ENCODE peak calls at places on chromosome 17, in eight cellular contexts. One of them, this sample, is unnamed.

GRCh38 chr17:66540131-66540781 is 237.8 kb downstream of the PRKCA start:
- DNase-seq in NCI-H1092: no peak
- DNase-seq in fibroblast of lung: peak
- DNase-seq in suprapubic skin: no peak
- DNase-seq in RPMI8226: no peak
- DNase-seq in stimulated activated CD4-positive, alpha-beta T cell treated with anti-CD3 and anti-CD28 coated beads, TNF-alpha, amount 100 ng/mL, for 24 hours: no peak
- DNase-seq in activated effector memory CD4-positive, alpha-beta T cell treated with Interleukin-2 at 50 U/mL for 16 hours: no peak
- DNase-seq in stromal cell of bone marrow: peak
- DNase-seq in this sample: no peak

GRCh38 chr17:15918261-15918660 is 26.7 kb upstream of the ADORA2B start:
- DNase-seq in NCI-H1092: no peak
- DNase-seq in fibroblast of lung: no peak
- DNase-seq in suprapubic skin: no peak
- DNase-seq in RPMI8226: no peak
- DNase-seq in stimulated activated CD4-positive, alpha-beta T cell treated with anti-CD3 and anti-CD28 coated beads, TNF-alpha, amount 100 ng/mL, for 24 hours: no peak
- DNase-seq in activated effector memory CD4-positive, alpha-beta T cell treated with Interleukin-2 at 50 U/mL for 16 hours: no peak
- DNase-seq in stromal cell of bone marrow: no peak
- DNase-seq in this sample: no peak

GRCh38 chr17:49252148-49252682 is 21.6 kb upstream of the PHOSPHO1 start:
- DNase-seq in NCI-H1092: no peak
- DNase-seq in fibroblast of lung: no peak
- DNase-seq in suprapubic skin: no peak
- DNase-seq in RPMI8226: no peak
- DNase-seq in stimulated activated CD4-positive, alpha-beta T cell treated with anti-CD3 and anti-CD28 coated beads, TNF-alpha, amount 100 ng/mL, for 24 hours: no peak
- DNase-seq in activated effector memory CD4-positive, alpha-beta T cell treated with Interleukin-2 at 50 U/mL for 16 hours: no peak
- DNase-seq in stromal cell of bone marrow: no peak
- DNase-seq in this sample: no peak

GRCh38 chr17:79223953-79224352 is 149.3 kb downstream of the ENGASE start:
- DNase-seq in NCI-H1092: no peak
- DNase-seq in fibroblast of lung: no peak
- DNase-seq in suprapubic skin: no peak
- DNase-seq in RPMI8226: no peak
- DNase-seq in stimulated activated CD4-positive, alpha-beta T cell treated with anti-CD3 and anti-CD28 coated beads, TNF-alpha, amount 100 ng/mL, for 24 hours: no peak
- DNase-seq in activated effector memory CD4-positive, alpha-beta T cell treated with Interleukin-2 at 50 U/mL for 16 hours: no peak
- DNase-seq in stromal cell of bone marrow: no peak
- DNase-seq in this sample: no peak

GRCh38 chr17:50511058-50511457 is 2.8 kb downstream of the MYCBPAP start:
- DNase-seq in NCI-H1092: no peak
- DNase-seq in fibroblast of lung: no peak
- DNase-seq in suprapubic skin: no peak
- DNase-seq in RPMI8226: no peak
- DNase-seq in stimulated activated CD4-positive, alpha-beta T cell treated with anti-CD3 and anti-CD28 coated beads, TNF-alpha, amount 100 ng/mL, for 24 hours: peak
- DNase-seq in activated effector memory CD4-positive, alpha-beta T cell treated with Interleukin-2 at 50 U/mL for 16 hours: peak
- DNase-seq in stromal cell of bone marrow: no peak
- DNase-seq in this sample: no peak

GRCh38 chr17:77454560-77455095 is 313.9 kb downstream of the SEC14L1 start:
- DNase-seq in NCI-H1092: no peak
- DNase-seq in fibroblast of lung: no peak
- DNase-seq in suprapubic skin: no peak
- DNase-seq in RPMI8226: no peak
- DNase-seq in stimulated activated CD4-positive, alpha-beta T cell treated with anti-CD3 and anti-CD28 coated beads, TNF-alpha, amount 100 ng/mL, for 24 hours: no peak
- DNase-seq in activated effector memory CD4-positive, alpha-beta T cell treated with Interleukin-2 at 50 U/mL for 16 hours: no peak
- DNase-seq in stromal cell of bone marrow: no peak
- DNase-seq in this sample: no peak

GRCh38 chr17:65684631-65685030 is 123.2 kb upstream of the AXIN2 start:
- DNase-seq in NCI-H1092: no peak
- DNase-seq in fibroblast of lung: peak
- DNase-seq in suprapubic skin: no peak
- DNase-seq in RPMI8226: no peak
- DNase-seq in stimulated activated CD4-positive, alpha-beta T cell treated with anti-CD3 and anti-CD28 coated beads, TNF-alpha, amount 100 ng/mL, for 24 hours: no peak
- DNase-seq in activated effector memory CD4-positive, alpha-beta T cell treated with Interleukin-2 at 50 U/mL for 16 hours: no peak
- DNase-seq in stromal cell of bone marrow: no peak
- DNase-seq in this sample: no peak

GRCh38 chr17:78592991-78593329 is 15.8 kb upstream of the DNAH17 start:
- DNase-seq in NCI-H1092: no peak
- DNase-seq in fibroblast of lung: no peak
- DNase-seq in suprapubic skin: no peak
- DNase-seq in RPMI8226: no peak
- DNase-seq in stimulated activated CD4-positive, alpha-beta T cell treated with anti-CD3 and anti-CD28 coated beads, TNF-alpha, amount 100 ng/mL, for 24 hours: no peak
- DNase-seq in activated effector memory CD4-positive, alpha-beta T cell treated with Interleukin-2 at 50 U/mL for 16 hours: no peak
- DNase-seq in stromal cell of bone marrow: no peak
- DNase-seq in this sample: no peak

GRCh38 chr17:63279498-63280230 is 166.4 kb downstream of the CYB561 start:
- DNase-seq in NCI-H1092: no peak
- DNase-seq in fibroblast of lung: peak
- DNase-seq in suprapubic skin: no peak
- DNase-seq in RPMI8226: no peak
- DNase-seq in stimulated activated CD4-positive, alpha-beta T cell treated with anti-CD3 and anti-CD28 coated beads, TNF-alpha, amount 100 ng/mL, for 24 hours: no peak
- DNase-seq in activated effector memory CD4-positive, alpha-beta T cell treated with Interleukin-2 at 50 U/mL for 16 hours: no peak
- DNase-seq in stromal cell of bone marrow: peak
- DNase-seq in this sample: no peak

GRCh38 chr17:21010705-21011596 is 31.9 kb downstream of the USP22 start:
- DNase-seq in NCI-H1092: no peak
- DNase-seq in fibroblast of lung: no peak
- DNase-seq in suprapubic skin: no peak
- DNase-seq in RPMI8226: no peak
- DNase-seq in stimulated activated CD4-positive, alpha-beta T cell treated with anti-CD3 and anti-CD28 coated beads, TNF-alpha, amount 100 ng/mL, for 24 hours: no peak
- DNase-seq in activated effector memory CD4-positive, alpha-beta T cell treated with Interleukin-2 at 50 U/mL for 16 hours: no peak
- DNase-seq in stromal cell of bone marrow: no peak
- DNase-seq in this sample: no peak

GRCh38 chr17:75587718-75588545 is at the start of gene MYO15B:
- DNase-seq in NCI-H1092: peak
- DNase-seq in fibroblast of lung: no peak
- DNase-seq in suprapubic skin: no peak
- DNase-seq in RPMI8226: no peak
- DNase-seq in stimulated activated CD4-positive, alpha-beta T cell treated with anti-CD3 and anti-CD28 coated beads, TNF-alpha, amount 100 ng/mL, for 24 hours: peak
- DNase-seq in activated effector memory CD4-positive, alpha-beta T cell treated with Interleukin-2 at 50 U/mL for 16 hours: peak
- DNase-seq in stromal cell of bone marrow: no peak
- DNase-seq in this sample: no peak

GRCh38 chr17:68694791-68695485 is 93.8 kb upstream of the FAM20A start:
- DNase-seq in NCI-H1092: no peak
- DNase-seq in fibroblast of lung: peak
- DNase-seq in suprapubic skin: no peak
- DNase-seq in RPMI8226: no peak
- DNase-seq in stimulated activated CD4-positive, alpha-beta T cell treated with anti-CD3 and anti-CD28 coated beads, TNF-alpha, amount 100 ng/mL, for 24 hours: no peak
- DNase-seq in activated effector memory CD4-positive, alpha-beta T cell treated with Interleukin-2 at 50 U/mL for 16 hours: no peak
- DNase-seq in stromal cell of bone marrow: no peak
- DNase-seq in this sample: no peak

GRCh38 chr17:77829871-77830799 is 128.4 kb upstream of the TNRC6C start:
- DNase-seq in NCI-H1092: no peak
- DNase-seq in fibroblast of lung: peak
- DNase-seq in suprapubic skin: peak
- DNase-seq in RPMI8226: no peak
- DNase-seq in stimulated activated CD4-positive, alpha-beta T cell treated with anti-CD3 and anti-CD28 coated beads, TNF-alpha, amount 100 ng/mL, for 24 hours: no peak
- DNase-seq in activated effector memory CD4-positive, alpha-beta T cell treated with Interleukin-2 at 50 U/mL for 16 hours: no peak
- DNase-seq in stromal cell of bone marrow: peak
- DNase-seq in this sample: no peak

GRCh38 chr17:3983945-3984484 is 19.8 kb upstream of the ATP2A3 start:
- DNase-seq in NCI-H1092: no peak
- DNase-seq in fibroblast of lung: peak
- DNase-seq in suprapubic skin: no peak
- DNase-seq in RPMI8226: peak
- DNase-seq in stimulated activated CD4-positive, alpha-beta T cell treated with anti-CD3 and anti-CD28 coated beads, TNF-alpha, amount 100 ng/mL, for 24 hours: no peak
- DNase-seq in activated effector memory CD4-positive, alpha-beta T cell treated with Interleukin-2 at 50 U/mL for 16 hours: no peak
- DNase-seq in stromal cell of bone marrow: no peak
- DNase-seq in this sample: no peak

GRCh38 chr17:77634710-77635109 is 323.8 kb upstream of the TNRC6C start:
- DNase-seq in NCI-H1092: no peak
- DNase-seq in fibroblast of lung: no peak
- DNase-seq in suprapubic skin: no peak
- DNase-seq in RPMI8226: peak
- DNase-seq in stimulated activated CD4-positive, alpha-beta T cell treated with anti-CD3 and anti-CD28 coated beads, TNF-alpha, amount 100 ng/mL, for 24 hours: peak
- DNase-seq in activated effector memory CD4-positive, alpha-beta T cell treated with Interleukin-2 at 50 U/mL for 16 hours: no peak
- DNase-seq in stromal cell of bone marrow: no peak
- DNase-seq in this sample: no peak

GRCh38 chr17:45309400-45309799 is 7.4 kb downstream of the MAP3K14 start:
- DNase-seq in NCI-H1092: no peak
- DNase-seq in fibroblast of lung: no peak
- DNase-seq in suprapubic skin: no peak
- DNase-seq in RPMI8226: no peak
- DNase-seq in stimulated activated CD4-positive, alpha-beta T cell treated with anti-CD3 and anti-CD28 coated beads, TNF-alpha, amount 100 ng/mL, for 24 hours: no peak
- DNase-seq in activated effector memory CD4-positive, alpha-beta T cell treated with Interleukin-2 at 50 U/mL for 16 hours: no peak
- DNase-seq in stromal cell of bone marrow: no peak
- DNase-seq in this sample: no peak

GRCh38 chr17:72434581-72434980 is 313.8 kb downstream of the SOX9 start:
- DNase-seq in NCI-H1092: no peak
- DNase-seq in fibroblast of lung: no peak
- DNase-seq in suprapubic skin: no peak
- DNase-seq in RPMI8226: no peak
- DNase-seq in stimulated activated CD4-positive, alpha-beta T cell treated with anti-CD3 and anti-CD28 coated beads, TNF-alpha, amount 100 ng/mL, for 24 hours: no peak
- DNase-seq in activated effector memory CD4-positive, alpha-beta T cell treated with Interleukin-2 at 50 U/mL for 16 hours: no peak
- DNase-seq in stromal cell of bone marrow: no peak
- DNase-seq in this sample: no peak

GRCh38 chr17:58308985-58309917 is 19.3 kb downstream of the TSPOAP1 start:
- DNase-seq in NCI-H1092: no peak
- DNase-seq in fibroblast of lung: no peak
- DNase-seq in suprapubic skin: no peak
- DNase-seq in RPMI8226: no peak
- DNase-seq in stimulated activated CD4-positive, alpha-beta T cell treated with anti-CD3 and anti-CD28 coated beads, TNF-alpha, amount 100 ng/mL, for 24 hours: no peak
- DNase-seq in activated effector memory CD4-positive, alpha-beta T cell treated with Interleukin-2 at 50 U/mL for 16 hours: no peak
- DNase-seq in stromal cell of bone marrow: no peak
- DNase-seq in this sample: no peak

GRCh38 chr17:12388206-12388605 is 277.5 kb upstream of the MYOCD start:
- DNase-seq in NCI-H1092: no peak
- DNase-seq in fibroblast of lung: peak
- DNase-seq in suprapubic skin: no peak
- DNase-seq in RPMI8226: no peak
- DNase-seq in stimulated activated CD4-positive, alpha-beta T cell treated with anti-CD3 and anti-CD28 coated beads, TNF-alpha, amount 100 ng/mL, for 24 hours: no peak
- DNase-seq in activated effector memory CD4-positive, alpha-beta T cell treated with Interleukin-2 at 50 U/mL for 16 hours: no peak
- DNase-seq in stromal cell of bone marrow: peak
- DNase-seq in this sample: no peak

GRCh38 chr17:72385482-72385881 is 264.7 kb downstream of the SOX9 start:
- DNase-seq in NCI-H1092: no peak
- DNase-seq in fibroblast of lung: no peak
- DNase-seq in suprapubic skin: no peak
- DNase-seq in RPMI8226: no peak
- DNase-seq in stimulated activated CD4-positive, alpha-beta T cell treated with anti-CD3 and anti-CD28 coated beads, TNF-alpha, amount 100 ng/mL, for 24 hours: no peak
- DNase-seq in activated effector memory CD4-positive, alpha-beta T cell treated with Interleukin-2 at 50 U/mL for 16 hours: no peak
- DNase-seq in stromal cell of bone marrow: no peak
- DNase-seq in this sample: no peak